ENCODE peak calls at places on chromosomes 1 and 21, in nine cellular contexts. O is SK-N-SH, H is neural progenitor cell, R is kidney, Y is fibroblast of lung, S is PC-3, L is mesendoderm, A is HCT116, I is neuronal stem cell. T is an unnamed sample.
A peak's percentile ranks its signal among the peaks of the same experiment; 100 is the strongest.

GRCh38 chr1:6448749-6449631 is 17.0 kb downstream of the TNFRSF25 start:
- DNase-seq in A (no peak), Y (peak; percentile 14), O (peak; percentile 78), L (peak; percentile 73), H (peak; percentile 89), I (no peak), R (no peak), S (peak; percentile 33), T (peak; percentile 89)

GRCh38 chr21:45381036-45381787 is 23.8 kb upstream of the COL18A1 start:
- DNase-seq in O (no peak), L (no peak), S (no peak), R (peak; percentile 56), H (no peak), A (no peak), I (no peak), Y (no peak), T (peak; percentile 41)

GRCh38 chr1:154485106-154485505 is 16.9 kb upstream of the TDRD10 start:
- DNase-seq in A (no peak), Y (no peak), H (no peak), R (no peak), L (no peak), I (no peak), S (no peak), O (no peak), T (no peak)

GRCh38 chr1:119336738-119337315 is 31.8 kb upstream of the HAO2 start:
- DNase-seq in S (no peak), R (no peak), A (no peak), Y (no peak), H (no peak), L (no peak), I (no peak), O (no peak), T (no peak)

GRCh38 chr1:13801232-13801631 is 101.2 kb downstream of the PRDM2 start:
- DNase-seq in H (no peak), S (peak; percentile 36), R (no peak), Y (peak; percentile 31), O (no peak), A (no peak), L (no peak), I (no peak), T (no peak)

GRCh38 chr1:91781371-91781825 is 104.6 kb downstream of the TGFBR3 start:
- DNase-seq in S (peak; percentile 75), O (no peak), A (no peak), L (no peak), Y (peak; percentile 82), H (no peak), R (no peak), I (no peak), T (no peak)

GRCh38 chr1:164706596-164706995 is 147.6 kb downstream of the PBX1 start:
- DNase-seq in A (no peak), L (no peak), I (no peak), R (no peak), O (no peak), H (peak; percentile 21), S (peak; percentile 51), Y (peak; percentile 56), T (no peak)

GRCh38 chr1:58189453-58189852 is 357.1 kb downstream of the OMA1 start:
- DNase-seq in A (no peak), I (no peak), H (no peak), S (no peak), R (no peak), Y (no peak), L (no peak), O (no peak), T (no peak)

GRCh38 chr1:29542476-29543015 is 306.2 kb downstream of the PTPRU start:
- DNase-seq in I (no peak), L (no peak), A (no peak), R (no peak), H (no peak), S (no peak), Y (no peak), O (no peak), T (peak; percentile 18)

GRCh38 chr1:151238467-151238739 is 16.1 kb upstream of the PSMD4 start:
- DNase-seq in O (peak; percentile 13), A (no peak), H (no peak), I (no peak), S (peak; percentile 38), R (no peak), L (no peak), Y (peak; percentile 91), T (no peak)

GRCh38 chr1:213714645-213715044 is 273.1 kb upstream of the PROX1 start:
- DNase-seq in O (no peak), A (no peak), L (peak; percentile 13), R (no peak), H (peak; percentile 57), S (no peak), I (peak; percentile 32), Y (no peak), T (peak; percentile 74)

GRCh38 chr21:41816583-41817165 is 49.8 kb upstream of the RIPK4 start:
- DNase-seq in A (no peak), L (peak; percentile 59), O (peak; percentile 88), R (no peak), Y (peak; percentile 42), I (peak; percentile 39), H (peak; percentile 77), S (peak; percentile 67), T (peak; percentile 87)
- H3K9ac ChIP-seq in A (no peak overlapping the region), L (no peak overlapping the region), O (no peak overlapping the region), R (no peak overlapping the region), Y (no peak overlapping the region), I (peak overlapping the region; percentile 55), H (no peak overlapping the region), S (peak overlapping the region; percentile 42), T (no peak overlapping the region)

DNA sequence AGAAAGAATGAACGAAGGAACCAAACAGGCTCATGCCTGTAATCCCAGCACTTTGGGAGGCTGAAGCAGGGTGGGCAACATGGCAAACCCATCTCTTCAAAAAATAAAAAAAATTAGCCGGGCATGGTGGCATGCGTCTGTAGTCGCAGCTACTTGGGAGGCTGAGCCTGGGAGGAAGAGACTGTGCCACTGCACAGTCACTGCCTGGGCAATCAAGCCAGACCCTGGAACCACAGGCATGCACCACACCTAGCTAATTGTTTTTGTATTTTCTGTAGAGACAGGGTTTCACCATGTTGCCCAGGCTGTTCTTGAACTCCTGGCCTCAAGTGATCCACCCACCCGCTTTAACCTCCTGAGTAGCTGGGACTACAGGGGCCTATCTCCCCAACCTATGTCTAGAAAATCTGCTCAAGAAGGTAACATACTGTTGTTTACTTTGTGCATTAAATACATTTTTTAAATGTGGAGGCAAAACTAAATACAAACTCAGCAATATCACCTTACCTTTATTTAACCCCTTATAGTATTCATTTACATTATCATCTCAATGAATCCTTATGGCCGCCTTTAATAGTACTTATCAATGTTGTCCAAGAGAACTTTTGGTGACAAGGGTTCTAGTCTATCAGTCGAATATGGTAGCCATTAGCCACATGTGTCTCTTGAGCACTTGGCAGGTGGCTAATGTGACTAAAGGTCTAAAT is 2.7 kb downstream of the KHDC4 start:
- DNase-seq in L (no peak), S (peak; percentile 64), O (no peak), H (no peak), R (no peak), Y (peak; percentile 55), I (no peak), A (no peak), T (no peak)
- H3K9ac ChIP-seq in L (peak overlapping the region; percentile 32), S (peak overlapping the region; percentile 49), O (peak overlapping the region; percentile 98), H (peak overlapping the region; percentile 29), R (peak overlapping the region; percentile 58), Y (no peak overlapping the region), I (no peak overlapping the region), A (no peak overlapping the region), T (no peak overlapping the region)

GRCh38 chr1:209155556-209155955 is 428.0 kb upstream of the CAMK1G start:
- DNase-seq in O (no peak), S (no peak), A (no peak), I (peak; percentile 65), R (no peak), H (peak; percentile 77), L (peak; percentile 92), Y (peak; percentile 17), T (peak; percentile 66)

GRCh38 chr1:209156991-209157390 is 426.5 kb upstream of the CAMK1G start:
- DNase-seq in L (peak; percentile 62), S (no peak), Y (no peak), A (no peak), O (no peak), I (peak; percentile 4), H (no peak), R (no peak), T (no peak)

GRCh38 chr1:209160230-209160629 is 423.3 kb upstream of the CAMK1G start:
- DNase-seq in R (no peak), O (no peak), L (peak; percentile 51), S (no peak), H (no peak), Y (no peak), I (no peak), A (no peak), T (no peak)

GRCh38 chr1:209158851-209159250 is 424.7 kb upstream of the CAMK1G start:
- DNase-seq in H (no peak), I (no peak), Y (no peak), A (no peak), L (peak; percentile 49), O (no peak), S (no peak), R (no peak), T (peak; percentile 61)

GRCh38 chr1:209157514-209158285 is 425.8 kb upstream of the CAMK1G start:
- DNase-seq in I (peak; percentile 5), A (no peak), S (no peak), H (no peak), L (peak; percentile 98), R (no peak), O (no peak), Y (no peak), T (peak; percentile 93)
- H3K9ac ChIP-seq in I (no peak overlapping the region), A (no peak overlapping the region), S (no peak overlapping the region), H (no peak overlapping the region), L (peak overlapping the region; percentile 10), R (no peak overlapping the region), O (no peak overlapping the region), Y (no peak overlapping the region), T (peak overlapping the region; percentile 32)

GRCh38 chr1:156816561-156817328 is at the start of gene SH2D2A:
- DNase-seq in L (peak; percentile 56), Y (no peak), I (no peak), S (peak; percentile 80), O (no peak), A (no peak), H (no peak), R (peak; percentile 89), T (no peak)

GRCh38 chr1:156815307-156815826 is 1.3 kb downstream of the SH2D2A start:
- DNase-seq in A (no peak), L (peak; percentile 34), H (peak; percentile 29), O (peak; percentile 85), R (peak; percentile 83), Y (peak; percentile 70), I (no peak), S (peak; percentile 69), T (no peak)

GRCh38 chr1:156814571-156815260 is 1.9 kb downstream of the SH2D2A start:
- DNase-seq in A (no peak), Y (no peak), O (no peak), L (no peak), S (peak; percentile 57), I (no peak), R (peak; percentile 66), H (no peak), T (no peak)

GRCh38 chr1:156813750-156814570 is 2.7 kb downstream of the SH2D2A start:
- DNase-seq in H (peak; percentile 73), Y (peak; percentile 64), O (no peak), S (peak; percentile 64), L (peak; percentile 89), I (peak; percentile 27), R (peak; percentile 91), A (peak; percentile 19), T (peak; percentile 93)

GRCh38 chr1:156815851-156816536 is 654 bp downstream of the SH2D2A start:
- DNase-seq in L (no peak), O (no peak), Y (no peak), S (peak; percentile 52), R (peak; percentile 65), H (no peak), I (no peak), A (no peak), T (no peak)
- H3K9ac ChIP-seq in L (no peak overlapping the region), O (no peak overlapping the region), Y (no peak overlapping the region), S (peak overlapping the region; percentile 65), R (peak overlapping the region; percentile 34), H (no peak overlapping the region), I (no peak overlapping the region), A (no peak overlapping the region), T (no peak overlapping the region)

GRCh38 chr1:201017828-201018163 is 5.7 kb downstream of the KIF21B start:
- DNase-seq in I (no peak), O (no peak), L (no peak), R (peak; percentile 27), Y (no peak), A (no peak), S (no peak), H (no peak), T (no peak)
- H3K9ac ChIP-seq in I (no peak overlapping the region), O (no peak overlapping the region), L (no peak overlapping the region), R (no peak overlapping the region), Y (no peak overlapping the region), A (no peak overlapping the region), S (no peak overlapping the region), H (no peak overlapping the region), T (no peak overlapping the region)